ENCODE peak calls at places on chromosome 14, in five cellular contexts. O is IMR-90, V is K562, I is SK-N-SH, Z is HepG2. C is an unnamed sample.

GRCh38 chr14:101972126-101972785 is 7.9 kb downstream of the DYNC1H1 start:
- DNase-seq in O (peak), V (peak), I (peak), Z (peak), C (no peak)

GRCh38 chr14:101922866-101923265 is 41.5 kb upstream of the DYNC1H1 start:
- DNase-seq in O (no peak), V (no peak), I (no peak), Z (no peak), C (no peak)

GRCh38 chr14:76870146-76870545 is 43.9 kb downstream of the LRRC74A start:
- DNase-seq in O (no peak), V (peak), I (peak), Z (peak), C (no peak)

GRCh38 chr14:83744901-83745300 is 1785.0 kb upstream of the FLRT2 start:
- DNase-seq in O (peak), V (no peak), I (no peak), Z (no peak), C (no peak)

GRCh38 chr14:69571879-69572633 is 2.6 kb downstream of the CCDC177 start:
- DNase-seq in O (peak), V (peak), I (peak), Z (peak), C (no peak)

GRCh38 chr14:32728526-32728925 is 210.2 kb upstream of the NPAS3 start:
- DNase-seq in O (no peak), V (no peak), I (no peak), Z (no peak), C (no peak)

GRCh38 chr14:88950069-88950468 is 125.6 kb downstream of the TTC8 start:
- DNase-seq in O (no peak), V (no peak), I (no peak), Z (no peak), C (no peak)

GRCh38 chr14:65945333-65945732 is 532.8 kb downstream of the FUT8 start:
- DNase-seq in O (no peak), V (no peak), I (no peak), Z (no peak), C (no peak)

GRCh38 chr14:77407158-77407557 is 16.2 kb downstream of the NOXRED1 start:
- DNase-seq in O (no peak), V (peak), I (no peak), Z (no peak), C (no peak)

DNA sequence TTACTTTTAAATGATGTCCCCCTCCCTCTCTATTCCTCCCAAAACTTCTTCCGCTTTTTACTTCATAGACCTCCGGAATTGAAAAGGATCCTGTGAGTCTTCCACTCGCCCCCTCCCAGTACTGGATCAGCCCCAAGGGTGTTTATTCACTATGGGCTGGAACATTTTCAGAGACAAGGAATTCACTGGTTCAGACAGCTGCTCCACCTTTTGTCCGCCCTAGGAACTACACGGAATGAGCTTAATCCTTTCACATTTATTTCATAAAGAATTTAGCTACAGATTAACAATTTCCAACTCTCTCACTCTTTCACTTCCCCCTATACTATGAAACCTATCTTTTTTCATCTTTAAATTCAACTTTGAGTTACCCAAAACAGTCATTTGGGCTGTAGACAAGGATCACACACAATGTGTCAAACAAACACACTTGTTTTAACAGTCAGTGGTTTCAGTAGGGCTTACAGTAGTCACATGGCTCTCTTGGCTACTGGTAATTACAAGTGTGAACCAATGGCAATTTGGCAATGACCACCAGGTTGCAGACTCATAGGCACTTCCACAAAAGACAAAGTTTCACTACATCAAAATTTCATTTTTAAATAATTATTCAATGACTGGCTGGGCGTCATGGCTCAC is 20.6 kb downstream of the CNIH1 start:
- DNase-seq in O (peak), V (peak), I (peak), Z (peak), C (no peak)
- TF ChIP-seq MXI1 in O (no peak), V (no peak), I (no peak), Z (no peak), C (no peak)

GRCh38 chr14:24481622-24482324 is 26.3 kb downstream of the CMA1 start:
- DNase-seq in O (peak), V (peak), I (peak), Z (peak), C (peak)
- TF ChIP-seq CTCF in O (peak), V (peak), I (peak), Z (peak), C (peak)

GRCh38 chr14:53333809-53334208 is 180.7 kb upstream of the DDHD1 start:
- DNase-seq in O (no peak), V (no peak), I (no peak), Z (no peak), C (no peak)
- TF ChIP-seq MXI1 in O (no peak), V (no peak), I (no peak), Z (no peak), C (no peak)

DNA sequence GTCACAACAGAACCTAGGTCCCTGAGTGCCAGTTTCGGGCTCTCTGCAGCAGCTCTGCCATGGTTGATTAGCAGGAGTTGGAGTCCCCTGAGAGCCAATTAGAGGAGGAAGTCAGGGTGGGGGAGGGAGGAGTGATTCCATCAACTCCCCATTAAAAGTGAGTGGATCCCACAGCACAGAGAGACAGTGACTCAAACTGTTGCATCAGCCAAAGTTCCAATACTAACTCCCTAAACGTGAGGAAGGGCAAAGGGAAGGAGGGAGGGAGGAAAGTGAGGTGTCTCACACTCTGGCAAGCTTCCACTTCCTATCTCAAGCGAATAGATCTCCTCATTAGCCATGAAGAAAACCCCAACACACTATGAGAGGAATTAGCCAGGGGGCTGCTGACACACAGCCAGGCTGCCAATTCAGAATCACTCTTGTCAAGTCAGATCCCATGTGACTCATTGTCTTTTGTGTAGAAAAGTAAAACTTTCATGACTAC is 23.6 kb downstream of the OR11H4 start:
- DNase-seq in O (peak), V (peak), I (no peak), Z (no peak), C (peak)
- TF ChIP-seq CTCF in O (no peak), V (no peak), I (no peak), Z (no peak), C (no peak)

GRCh38 chr14:34997762-34998161 is 15.0 kb downstream of the SRP54 start:
- DNase-seq in O (no peak), V (no peak), I (no peak), Z (no peak), C (no peak)
- TF ChIP-seq MXI1 in O (no peak), V (no peak), I (no peak), Z (no peak), C (no peak)